ENCODE peak calls at places on chromosomes 11 and 22, in five cellular contexts. One of them, this sample, is unnamed.

GRCh38 chr11:19723572-19724342 is 11.1 kb downstream of the NAV2 start:
- DNase-seq in Peyer's patch: peak; percentile 21
- DNase-seq in CD4-positive, CD25-positive, alpha-beta regulatory T cell: peak; percentile 83
- DNase-seq in CD8-positive, alpha-beta memory T cell: peak; percentile 20
- DNase-seq in astrocyte: peak; percentile 57
- DNase-seq in this sample: peak; percentile 80

GRCh38 chr11:134519390-134519750 is 107.3 kb upstream of the B3GAT1 start:
- DNase-seq in Peyer's patch: no peak
- DNase-seq in CD4-positive, CD25-positive, alpha-beta regulatory T cell: no peak
- DNase-seq in CD8-positive, alpha-beta memory T cell: no peak
- DNase-seq in astrocyte: no peak
- DNase-seq in this sample: no peak

GRCh38 chr11:130179396-130180306 is 20.1 kb downstream of the ST14 start:
- DNase-seq in Peyer's patch: no peak
- DNase-seq in CD4-positive, CD25-positive, alpha-beta regulatory T cell: no peak
- DNase-seq in CD8-positive, alpha-beta memory T cell: no peak
- DNase-seq in astrocyte: no peak
- DNase-seq in this sample: no peak

GRCh38 chr11:119520966-119521365 is 98.0 kb upstream of the THY1 start:
- DNase-seq in Peyer's patch: no peak
- DNase-seq in CD4-positive, CD25-positive, alpha-beta regulatory T cell: no peak
- DNase-seq in CD8-positive, alpha-beta memory T cell: no peak
- DNase-seq in astrocyte: no peak
- DNase-seq in this sample: no peak

GRCh38 chr22:22074634-22075381 is 92.2 kb upstream of the TOP3B start:
- DNase-seq in Peyer's patch: no peak
- DNase-seq in CD4-positive, CD25-positive, alpha-beta regulatory T cell: no peak
- DNase-seq in CD8-positive, alpha-beta memory T cell: no peak
- DNase-seq in astrocyte: no peak
- DNase-seq in this sample: peak; percentile 96

GRCh38 chr22:24841261-24841660 is 35.2 kb downstream of the SGSM1 start:
- DNase-seq in Peyer's patch: no peak
- DNase-seq in CD4-positive, CD25-positive, alpha-beta regulatory T cell: no peak
- DNase-seq in CD8-positive, alpha-beta memory T cell: no peak
- DNase-seq in astrocyte: no peak
- DNase-seq in this sample: no peak

GRCh38 chr11:12287374-12288211 is 89.8 kb upstream of the PARVA start:
- DNase-seq in Peyer's patch: no peak
- DNase-seq in CD4-positive, CD25-positive, alpha-beta regulatory T cell: peak; percentile 12
- DNase-seq in CD8-positive, alpha-beta memory T cell: no peak
- DNase-seq in astrocyte: peak; percentile 99
- DNase-seq in this sample: peak; percentile 94

GRCh38 chr11:78168539-78169477 is 19.6 kb downstream of the KCTD21 start:
- DNase-seq in Peyer's patch: no peak
- DNase-seq in CD4-positive, CD25-positive, alpha-beta regulatory T cell: no peak
- DNase-seq in CD8-positive, alpha-beta memory T cell: no peak
- DNase-seq in astrocyte: peak; percentile 83
- DNase-seq in this sample: peak; percentile 92

GRCh38 chr22:24367841-24368240 is 59.6 kb upstream of the ADORA2A start:
- DNase-seq in Peyer's patch: no peak
- DNase-seq in CD4-positive, CD25-positive, alpha-beta regulatory T cell: no peak
- DNase-seq in CD8-positive, alpha-beta memory T cell: no peak
- DNase-seq in astrocyte: no peak
- DNase-seq in this sample: no peak

GRCh38 chr11:131688056-131688693 is 317.8 kb downstream of the NTM start:
- DNase-seq in Peyer's patch: no peak
- DNase-seq in CD4-positive, CD25-positive, alpha-beta regulatory T cell: peak; percentile 25
- DNase-seq in CD8-positive, alpha-beta memory T cell: no peak
- DNase-seq in astrocyte: peak; percentile 12
- DNase-seq in this sample: peak; percentile 70

GRCh38 chr22:37564111-37564711 is 3.9 kb downstream of the CDC42EP1 start:
- DNase-seq in Peyer's patch: no peak
- DNase-seq in CD4-positive, CD25-positive, alpha-beta regulatory T cell: no peak
- DNase-seq in CD8-positive, alpha-beta memory T cell: no peak
- DNase-seq in astrocyte: peak; percentile 76
- DNase-seq in this sample: no peak

GRCh38 chr11:12321217-12321937 is 56.0 kb upstream of the PARVA start:
- DNase-seq in Peyer's patch: no peak
- DNase-seq in CD4-positive, CD25-positive, alpha-beta regulatory T cell: peak; percentile 20
- DNase-seq in CD8-positive, alpha-beta memory T cell: no peak
- DNase-seq in astrocyte: no peak
- DNase-seq in this sample: no peak

GRCh38 chr22:19134176-19134831 is 3.2 kb downstream of the TSSK2 start:
- DNase-seq in Peyer's patch: no peak
- DNase-seq in CD4-positive, CD25-positive, alpha-beta regulatory T cell: no peak
- DNase-seq in CD8-positive, alpha-beta memory T cell: no peak
- DNase-seq in astrocyte: no peak
- DNase-seq in this sample: no peak

GRCh38 chr11:55920537-55920936 is 6.2 kb upstream of the OR5W2 start:
- DNase-seq in Peyer's patch: no peak
- DNase-seq in CD4-positive, CD25-positive, alpha-beta regulatory T cell: no peak
- DNase-seq in CD8-positive, alpha-beta memory T cell: no peak
- DNase-seq in astrocyte: no peak
- DNase-seq in this sample: no peak

GRCh38 chr22:20945578-20945934 is 21.5 kb upstream of the AIFM3 start:
- DNase-seq in Peyer's patch: no peak
- DNase-seq in CD4-positive, CD25-positive, alpha-beta regulatory T cell: no peak
- DNase-seq in CD8-positive, alpha-beta memory T cell: no peak
- DNase-seq in astrocyte: no peak
- DNase-seq in this sample: no peak

GRCh38 chr11:131683666-131684065 is 313.3 kb downstream of the NTM start:
- DNase-seq in Peyer's patch: no peak
- DNase-seq in CD4-positive, CD25-positive, alpha-beta regulatory T cell: no peak
- DNase-seq in CD8-positive, alpha-beta memory T cell: no peak
- DNase-seq in astrocyte: no peak
- DNase-seq in this sample: no peak

GRCh38 chr11:125371451-125371935 is 124.6 kb downstream of the FEZ1 start:
- DNase-seq in Peyer's patch: no peak
- DNase-seq in CD4-positive, CD25-positive, alpha-beta regulatory T cell: no peak
- DNase-seq in CD8-positive, alpha-beta memory T cell: no peak
- DNase-seq in astrocyte: no peak
- DNase-seq in this sample: no peak

GRCh38 chr11:107882095-107882820 is 23.7 kb upstream of the SLC35F2 start:
- DNase-seq in Peyer's patch: no peak
- DNase-seq in CD4-positive, CD25-positive, alpha-beta regulatory T cell: no peak
- DNase-seq in CD8-positive, alpha-beta memory T cell: no peak
- DNase-seq in astrocyte: no peak
- DNase-seq in this sample: no peak

GRCh38 chr11:132734217-132734616 is 798.1 kb downstream of the OPCML start:
- DNase-seq in Peyer's patch: no peak
- DNase-seq in CD4-positive, CD25-positive, alpha-beta regulatory T cell: no peak
- DNase-seq in CD8-positive, alpha-beta memory T cell: no peak
- DNase-seq in astrocyte: peak; percentile 100
- DNase-seq in this sample: no peak

GRCh38 chr22:30675436-30675835 is 7.8 kb upstream of the DUSP18 start:
- DNase-seq in Peyer's patch: no peak
- DNase-seq in CD4-positive, CD25-positive, alpha-beta regulatory T cell: no peak
- DNase-seq in CD8-positive, alpha-beta memory T cell: no peak
- DNase-seq in astrocyte: no peak
- DNase-seq in this sample: no peak

GRCh38 chr22:23178512-23179254 is 1.6 kb upstream of the BCR start:
- DNase-seq in Peyer's patch: peak; percentile 41
- DNase-seq in CD4-positive, CD25-positive, alpha-beta regulatory T cell: peak; percentile 47
- DNase-seq in CD8-positive, alpha-beta memory T cell: peak; percentile 60
- DNase-seq in astrocyte: no peak
- DNase-seq in this sample: peak; percentile 46

GRCh38 chr22:38077595-38077994 is 6.4 kb downstream of the SLC16A8 start:
- DNase-seq in Peyer's patch: no peak
- DNase-seq in CD4-positive, CD25-positive, alpha-beta regulatory T cell: no peak
- DNase-seq in CD8-positive, alpha-beta memory T cell: no peak
- DNase-seq in astrocyte: no peak
- DNase-seq in this sample: no peak

GRCh38 chr11:92979176-92979575 is 9.7 kb downstream of the MTNR1B start:
- DNase-seq in Peyer's patch: no peak
- DNase-seq in CD4-positive, CD25-positive, alpha-beta regulatory T cell: no peak
- DNase-seq in CD8-positive, alpha-beta memory T cell: no peak
- DNase-seq in astrocyte: peak; percentile 66
- DNase-seq in this sample: peak; percentile 73

GRCh38 chr11:123111465-123111864 is 49.5 kb upstream of the HSPA8 start:
- DNase-seq in Peyer's patch: no peak
- DNase-seq in CD4-positive, CD25-positive, alpha-beta regulatory T cell: peak; percentile 63
- DNase-seq in CD8-positive, alpha-beta memory T cell: peak; percentile 39
- DNase-seq in astrocyte: peak; percentile 46
- DNase-seq in this sample: no peak

GRCh38 chr11:96967616-96968015 is 577.8 kb downstream of the JRKL start:
- DNase-seq in Peyer's patch: no peak
- DNase-seq in CD4-positive, CD25-positive, alpha-beta regulatory T cell: no peak
- DNase-seq in CD8-positive, alpha-beta memory T cell: no peak
- DNase-seq in astrocyte: no peak
- DNase-seq in this sample: no peak

GRCh38 chr22:31055322-31056159 is 25.6 kb upstream of the SMTN start:
- DNase-seq in Peyer's patch: peak; percentile 38
- DNase-seq in CD4-positive, CD25-positive, alpha-beta regulatory T cell: no peak
- DNase-seq in CD8-positive, alpha-beta memory T cell: no peak
- DNase-seq in astrocyte: peak; percentile 98
- DNase-seq in this sample: peak; percentile 95

GRCh38 chr11:61106906-61107470 is 4.7 kb downstream of the CD5 start:
- DNase-seq in Peyer's patch: no peak
- DNase-seq in CD4-positive, CD25-positive, alpha-beta regulatory T cell: peak; percentile 43
- DNase-seq in CD8-positive, alpha-beta memory T cell: no peak
- DNase-seq in astrocyte: no peak
- DNase-seq in this sample: no peak

GRCh38 chr11:126175261-126175885 is 36.1 kb downstream of the RPUSD4 start:
- DNase-seq in Peyer's patch: no peak
- DNase-seq in CD4-positive, CD25-positive, alpha-beta regulatory T cell: no peak
- DNase-seq in CD8-positive, alpha-beta memory T cell: no peak
- DNase-seq in astrocyte: no peak
- DNase-seq in this sample: no peak

GRCh38 chr11:78654071-78654470 is 79.4 kb upstream of the NARS2 start:
- DNase-seq in Peyer's patch: no peak
- DNase-seq in CD4-positive, CD25-positive, alpha-beta regulatory T cell: no peak
- DNase-seq in CD8-positive, alpha-beta memory T cell: no peak
- DNase-seq in astrocyte: no peak
- DNase-seq in this sample: no peak

GRCh38 chr11:574632-575323 is 1.5 kb upstream of the PHRF1 start:
- DNase-seq in Peyer's patch: no peak
- DNase-seq in CD4-positive, CD25-positive, alpha-beta regulatory T cell: peak; percentile 28
- DNase-seq in CD8-positive, alpha-beta memory T cell: no peak
- DNase-seq in astrocyte: no peak
- DNase-seq in this sample: no peak

GRCh38 chr11:47161134-47161854 is 15.4 kb downstream of the ARFGAP2 start:
- DNase-seq in Peyer's patch: peak; percentile 33
- DNase-seq in CD4-positive, CD25-positive, alpha-beta regulatory T cell: peak; percentile 75
- DNase-seq in CD8-positive, alpha-beta memory T cell: peak; percentile 67
- DNase-seq in astrocyte: no peak
- DNase-seq in this sample: peak; percentile 57

GRCh38 chr11:125929445-125930075 is 16.3 kb upstream of the VSIG10L2 start:
- DNase-seq in Peyer's patch: no peak
- DNase-seq in CD4-positive, CD25-positive, alpha-beta regulatory T cell: no peak
- DNase-seq in CD8-positive, alpha-beta memory T cell: no peak
- DNase-seq in astrocyte: no peak
- DNase-seq in this sample: no peak

GRCh38 chr11:1043563-1044096 is 7.1 kb upstream of the MUC6 start:
- DNase-seq in Peyer's patch: no peak
- DNase-seq in CD4-positive, CD25-positive, alpha-beta regulatory T cell: no peak
- DNase-seq in CD8-positive, alpha-beta memory T cell: no peak
- DNase-seq in astrocyte: no peak
- DNase-seq in this sample: no peak

DNA sequence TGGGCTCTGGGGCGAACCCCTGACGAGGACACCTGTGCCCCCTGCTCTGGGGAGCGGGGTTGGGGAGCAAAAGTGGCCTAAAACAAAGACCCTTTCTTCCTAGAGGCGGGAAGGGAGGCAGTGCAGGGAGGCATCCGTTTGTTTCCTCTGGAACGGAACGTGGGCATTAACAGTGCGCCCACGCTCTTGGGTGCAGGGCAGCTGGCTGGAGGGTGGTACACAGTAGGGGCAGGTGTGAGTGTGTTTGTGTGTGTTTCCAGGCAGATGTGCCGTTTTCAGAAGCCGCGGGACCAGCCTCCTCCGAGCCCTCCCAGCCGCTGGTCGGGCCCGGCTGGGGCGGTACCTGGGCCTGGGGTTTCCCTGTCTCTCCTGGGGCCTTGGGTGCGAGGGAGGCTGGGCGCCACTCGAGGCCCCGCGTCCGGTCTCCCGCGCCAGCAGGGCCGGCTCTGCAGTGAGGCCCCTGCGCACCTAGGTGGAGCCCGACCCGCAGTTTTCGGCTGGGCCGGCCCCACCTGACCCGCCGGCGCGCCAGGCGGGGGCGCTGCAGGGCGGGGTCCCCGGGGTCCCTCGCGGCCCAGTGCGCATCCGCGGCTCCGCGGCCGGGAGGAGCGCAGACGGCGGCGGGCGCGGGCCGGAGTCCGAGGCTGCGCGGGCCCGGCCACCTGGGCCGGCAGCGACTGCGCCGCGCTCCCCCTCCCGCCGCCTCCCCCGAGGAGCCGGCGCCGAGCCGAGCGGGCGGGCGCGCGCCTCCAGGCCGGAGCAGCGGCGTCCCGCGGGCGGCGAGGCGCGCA is 1252.7 kb downstream of the BRD1 start:
- DNase-seq in Peyer's patch: no peak
- DNase-seq in CD4-positive, CD25-positive, alpha-beta regulatory T cell: no peak
- DNase-seq in CD8-positive, alpha-beta memory T cell: no peak
- DNase-seq in astrocyte: peak; percentile 19
- DNase-seq in this sample: peak; percentile 25
- H3K27me3 ChIP-seq in Peyer's patch: no peaks in the 10 kb centered on the region
- H3K27me3 ChIP-seq in CD4-positive, CD25-positive, alpha-beta regulatory T cell: no peaks in the 10 kb centered on the region
- H3K27me3 ChIP-seq in CD8-positive, alpha-beta memory T cell: peaks cover 3% of the 10 kb centered on the region
- H3K27me3 ChIP-seq in astrocyte: peaks cover 13% of the 10 kb centered on the region
- H3K27me3 ChIP-seq in this sample: peaks cover 15% of the 10 kb centered on the region

GRCh38 chr11:102395720-102396358 is 48.8 kb downstream of the BIRC2 start:
- DNase-seq in Peyer's patch: no peak
- DNase-seq in CD4-positive, CD25-positive, alpha-beta regulatory T cell: no peak
- DNase-seq in CD8-positive, alpha-beta memory T cell: no peak
- DNase-seq in astrocyte: no peak
- DNase-seq in this sample: no peak
- H3K36me3 ChIP-seq in Peyer's patch: no peaks in the 10 kb centered on the region
- H3K36me3 ChIP-seq in CD4-positive, CD25-positive, alpha-beta regulatory T cell: peaks cover 55% of the 10 kb centered on the region
- H3K36me3 ChIP-seq in CD8-positive, alpha-beta memory T cell: peaks cover 23% of the 10 kb centered on the region
- H3K36me3 ChIP-seq in astrocyte: peaks cover 15% of the 10 kb centered on the region
- H3K36me3 ChIP-seq in this sample: peaks cover 49% of the 10 kb centered on the region

GRCh38 chr22:47367993-47368945 is 605.8 kb downstream of the TBC1D22A start:
- DNase-seq in Peyer's patch: no peak
- DNase-seq in CD4-positive, CD25-positive, alpha-beta regulatory T cell: no peak
- DNase-seq in CD8-positive, alpha-beta memory T cell: no peak
- DNase-seq in astrocyte: no peak
- DNase-seq in this sample: no peak
- H3K9me3 ChIP-seq in Peyer's patch: no peaks in the 10 kb centered on the region
- H3K9me3 ChIP-seq in CD4-positive, CD25-positive, alpha-beta regulatory T cell: no peaks in the 10 kb centered on the region
- H3K9me3 ChIP-seq in CD8-positive, alpha-beta memory T cell: no peaks in the 10 kb centered on the region
- H3K9me3 ChIP-seq in astrocyte: no peaks in the 10 kb centered on the region
- H3K9me3 ChIP-seq in this sample: no peaks in the 10 kb centered on the region

GRCh38 chr11:121453589-121454299 is 977 bp upstream of the SORL1-AS1 start:
- DNase-seq in Peyer's patch: no peak
- DNase-seq in CD4-positive, CD25-positive, alpha-beta regulatory T cell: no peak
- DNase-seq in CD8-positive, alpha-beta memory T cell: no peak
- DNase-seq in astrocyte: no peak
- DNase-seq in this sample: no peak
- H3K27me3 ChIP-seq in Peyer's patch: no peaks in the 10 kb centered on the region
- H3K27me3 ChIP-seq in CD4-positive, CD25-positive, alpha-beta regulatory T cell: no peaks in the 10 kb centered on the region
- H3K27me3 ChIP-seq in CD8-positive, alpha-beta memory T cell: no peaks in the 10 kb centered on the region
- H3K27me3 ChIP-seq in astrocyte: peaks cover 42% of the 10 kb centered on the region
- H3K27me3 ChIP-seq in this sample: peaks cover 10% of the 10 kb centered on the region

GRCh38 chr11:43899094-43899493 is 18.5 kb downstream of the ALKBH3 start:
- DNase-seq in Peyer's patch: no peak
- DNase-seq in CD4-positive, CD25-positive, alpha-beta regulatory T cell: no peak
- DNase-seq in CD8-positive, alpha-beta memory T cell: no peak
- DNase-seq in astrocyte: no peak
- DNase-seq in this sample: no peak
- H3K36me3 ChIP-seq in Peyer's patch: no peaks in the 10 kb centered on the region
- H3K36me3 ChIP-seq in CD4-positive, CD25-positive, alpha-beta regulatory T cell: peaks cover 75% of the 10 kb centered on the region
- H3K36me3 ChIP-seq in CD8-positive, alpha-beta memory T cell: peaks cover 21% of the 10 kb centered on the region
- H3K36me3 ChIP-seq in astrocyte: peaks cover 18% of the 10 kb centered on the region
- H3K36me3 ChIP-seq in this sample: peaks cover 46% of the 10 kb centered on the region

GRCh38 chr22:47323518-47323917 is 561.1 kb downstream of the TBC1D22A start:
- DNase-seq in Peyer's patch: no peak
- DNase-seq in CD4-positive, CD25-positive, alpha-beta regulatory T cell: no peak
- DNase-seq in CD8-positive, alpha-beta memory T cell: no peak
- DNase-seq in astrocyte: no peak
- DNase-seq in this sample: no peak
- H3K9me3 ChIP-seq in Peyer's patch: no peaks in the 10 kb centered on the region
- H3K9me3 ChIP-seq in CD4-positive, CD25-positive, alpha-beta regulatory T cell: peaks cover 5% of the 10 kb centered on the region
- H3K9me3 ChIP-seq in CD8-positive, alpha-beta memory T cell: peaks cover 6% of the 10 kb centered on the region
- H3K9me3 ChIP-seq in astrocyte: peaks cover 8% of the 10 kb centered on the region
- H3K9me3 ChIP-seq in this sample: peaks cover 6% of the 10 kb centered on the region

This sample was measured in MG63.